ENCODE peak calls at places on chromosomes 4 and X, in seven cellular contexts. O is IMR-90, I is H9, D is mesenchymal stem cell, M is H1, K is trophoblast cell, U is neuronal stem cell. C is an unnamed sample.

GRCh38 chr4:183728223-183729068 is 69.4 kb downstream of the TRAPPC11 start:
- DNase-seq in U (no peak), I (no peak), K (no peak), O (no peak), M (no peak), D (no peak), C (no peak)

GRCh38 chr4:95051689-95052026 is 293.9 kb downstream of the BMPR1B start:
- DNase-seq in U (no peak), M (no peak), K (no peak), O (no peak), D (no peak), I (no peak), C (no peak)

GRCh38 chrX:150035531-150035930 is 97.2 kb upstream of the EOLA2 start:
- DNase-seq in O (peak), U (no peak), I (no peak), K (no peak), D (peak), M (no peak), C (no peak)

GRCh38 chr4:189081831-189082230 is 858.8 kb upstream of the FRG1 start:
- DNase-seq in K (no peak), O (peak), D (peak), U (no peak), M (no peak), I (no peak), C (no peak)

GRCh38 chrX:103792916-103793540 is 16.4 kb downstream of the PLP1 start:
- DNase-seq in K (peak), O (peak), I (no peak), U (no peak), D (no peak), M (no peak), C (no peak)

GRCh38 chr4:140092094-140092820 is 61.7 kb downstream of the MAML3 start:
- DNase-seq in D (peak), O (no peak), M (peak), I (peak), U (peak), K (no peak), C (peak)

GRCh38 chr4:152719856-152720556 is 40.2 kb upstream of the TMEM154 start:
- DNase-seq in M (no peak), I (no peak), K (no peak), O (no peak), U (no peak), D (no peak), C (no peak)

GRCh38 chr4:5050520-5050955 is 742 bp upstream of the STK32B start:
- DNase-seq in D (peak), I (peak), O (peak), K (peak), U (peak), M (peak), C (peak)

GRCh38 chrX:77788050-77788449 is 2.0 kb upstream of the ATRX start:
- DNase-seq in D (peak), M (no peak), I (no peak), O (peak), U (no peak), K (no peak), C (peak)

GRCh38 chrX:153400146-153401132 is 711 bp downstream of the PNMA6E start:
- DNase-seq in K (no peak), M (peak), D (peak), U (peak), I (peak), O (no peak), C (peak)

GRCh38 chr4:115648786-115649185 is 535.4 kb upstream of the NDST4 start:
- DNase-seq in O (no peak), U (peak), I (no peak), K (no peak), M (no peak), D (no peak), C (no peak)

GRCh38 chr4:5747746-5748365 is 36.9 kb downstream of the EVC start:
- DNase-seq in I (no peak), O (peak), D (peak), M (no peak), U (no peak), K (peak), C (no peak)

GRCh38 chrX:43655961-43656494 is at the start of gene MAOA:
- DNase-seq in K (no peak), M (no peak), I (peak), O (no peak), U (peak), D (peak), C (peak)

GRCh38 chrX:75784689-75785491 is at the start of gene MAGEE2:
- DNase-seq in K (no peak), O (no peak), D (no peak), U (no peak), M (no peak), I (no peak), C (no peak)

GRCh38 chr4:4406455-4407298 is 19.8 kb downstream of the NSG1 start:
- DNase-seq in D (no peak), K (no peak), M (no peak), U (no peak), O (no peak), I (no peak), C (no peak)

GRCh38 chrX:4547218-4547836 is 833.9 kb upstream of the PRKX start:
- DNase-seq in I (peak), O (peak), D (peak), U (peak), M (no peak), K (peak), C (peak)

GRCh38 chr4:121112530-121112929 is 40.2 kb upstream of the NDNF start:
- DNase-seq in K (no peak), I (no peak), O (no peak), U (no peak), D (no peak), M (no peak), C (no peak)

GRCh38 chr4:39353478-39354177 is 12.5 kb downstream of the RFC1 start:
- DNase-seq in O (peak), M (no peak), U (no peak), D (peak), K (no peak), I (no peak), C (no peak)

GRCh38 chr4:167826281-167826680 is 266.1 kb upstream of the ANXA10 start:
- DNase-seq in U (no peak), M (no peak), I (no peak), K (no peak), O (no peak), D (peak), C (no peak)

GRCh38 chrX:17944833-17945497 is 83.9 kb upstream of the RAI2 start:
- DNase-seq in D (no peak), M (no peak), K (no peak), U (peak), I (no peak), O (no peak), C (no peak)

GRCh38 chr4:169098054-169098896 is 88.2 kb upstream of the CBR4 start:
- DNase-seq in M (no peak), U (no peak), I (no peak), K (no peak), D (no peak), O (peak), C (no peak)

GRCh38 chr4:15670576-15670975 is 11.1 kb upstream of the FAM200B start:
- DNase-seq in O (no peak), U (no peak), M (no peak), I (no peak), K (no peak), D (no peak), C (no peak)

GRCh38 chr4:140743194-140743931 is 12.8 kb downstream of the TBC1D9 start:
- DNase-seq in I (no peak), U (peak), O (peak), K (no peak), M (no peak), D (peak), C (peak)

GRCh38 chrX:65607070-65607742 is 60.2 kb upstream of the MSN start:
- DNase-seq in M (no peak), K (no peak), D (peak), I (no peak), U (no peak), O (peak), C (no peak)

GRCh38 chrX:2572740-2573139 is 72.0 kb upstream of the DHRSX start:
- DNase-seq in O (no peak), K (no peak), D (no peak), M (no peak), I (no peak), U (no peak), C (peak)

GRCh38 chrX:140503714-140504351 is 1.0 kb downstream of the SOX3 start:
- DNase-seq in M (no peak), I (peak), U (no peak), K (no peak), D (peak), O (peak), C (peak)

GRCh38 chr4:1590244-1590643 is 93.9 kb downstream of the FAM53A start:
- DNase-seq in D (no peak), U (no peak), O (no peak), M (no peak), I (no peak), K (no peak), C (no peak)

GRCh38 chr4:72312032-72312650 is 256.9 kb downstream of the ADAMTS3 start:
- DNase-seq in I (peak), K (peak), D (peak), O (peak), M (no peak), U (peak), C (peak)

GRCh38 chrX:44080083-44080482 is 106.9 kb upstream of the NDP start:
- DNase-seq in U (no peak), D (no peak), M (no peak), K (no peak), I (no peak), O (no peak), C (no peak)

GRCh38 chr4:14196141-14196540 is 568.6 kb upstream of the BOD1L1 start:
- DNase-seq in K (peak), M (peak), O (peak), D (peak), U (peak), I (peak), C (peak)

GRCh38 chr4:52751349-52751911 is at the start of gene ERVMER34-1:
- DNase-seq in K (peak), O (no peak), U (peak), M (peak), D (peak), I (peak), C (peak)

GRCh38 chr4:182807346-182807745 is 109.8 kb downstream of the DCTD start:
- DNase-seq in I (no peak), D (peak), O (no peak), U (no peak), M (no peak), K (no peak), C (no peak)

GRCh38 chrX:10195425-10195824 is 38.6 kb downstream of the CLCN4 start:
- DNase-seq in O (no peak), U (no peak), I (no peak), D (no peak), M (no peak), K (no peak), C (no peak)

GRCh38 chrX:124266325-124267087 is 66.0 kb upstream of the TEX13D start:
- DNase-seq in D (no peak), U (no peak), M (no peak), O (no peak), I (no peak), K (no peak), C (no peak)
- H3K18ac ChIP-seq in D (no peak), U (no peak), M (no peak), O (no peak), I (no peak), K (no peak), C (no peak)

GRCh38 chrX:25650216-25650615 is 487.9 kb upstream of the MAGEB18 start:
- DNase-seq in O (no peak), K (no peak), U (no peak), M (no peak), I (no peak), D (no peak), C (no peak)
- H2BK5ac ChIP-seq in O (no peak), K (no peak), U (no peak), M (no peak), I (no peak), D (no peak), C (no peak)

DNA sequence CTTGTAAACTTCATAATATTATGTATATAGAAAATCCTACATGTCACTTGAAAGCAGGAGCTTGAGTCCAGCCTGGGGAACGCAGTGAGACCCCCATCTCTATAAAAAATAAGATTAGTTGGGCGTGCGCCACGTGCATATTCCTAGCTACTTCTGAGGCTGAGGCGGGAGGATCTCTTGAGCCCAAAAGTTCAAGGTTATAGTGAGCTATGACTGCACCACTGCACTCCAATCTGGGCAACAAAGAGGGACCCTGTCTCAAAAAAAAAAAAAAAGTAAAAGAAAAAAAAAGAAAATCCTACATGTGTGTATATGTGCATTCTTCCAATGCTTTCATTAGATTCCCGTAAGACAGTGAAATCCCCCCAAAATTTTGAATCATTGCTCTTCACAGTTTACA is 1.7 kb downstream of the SEC31A start:
- DNase-seq in M (no peak), D (no peak), K (no peak), O (no peak), I (no peak), U (no peak), C (no peak)
- H3K9ac ChIP-seq in M (no peak), D (peak), K (peak), O (peak), I (no peak), U (no peak), C (peak)

DNA sequence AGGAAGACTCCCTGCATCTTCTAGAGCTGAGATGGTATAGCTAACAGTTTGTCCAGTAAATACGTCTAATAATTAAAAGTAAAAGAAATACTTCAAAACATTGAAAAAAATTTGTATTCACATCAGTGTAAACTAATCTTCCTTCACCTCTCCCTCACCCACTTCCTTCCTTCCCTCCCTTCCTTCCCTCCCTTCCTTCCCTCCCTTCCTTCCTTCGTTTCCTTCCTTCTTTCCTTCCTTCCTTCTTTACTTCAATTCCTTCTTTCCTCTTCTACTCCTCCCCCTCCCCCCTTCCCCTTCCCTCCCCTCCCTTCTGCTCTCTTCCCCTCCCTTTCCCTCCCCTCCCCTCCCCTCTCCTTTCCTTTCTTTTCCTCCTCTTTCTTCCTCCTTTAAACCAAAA is 103.7 kb downstream of the POU4F2 start:
- DNase-seq in O (no peak), U (no peak), D (no peak), M (no peak), K (no peak), I (no peak), C (no peak)
- H3K18ac ChIP-seq in O (no peak), U (no peak), D (no peak), M (no peak), K (no peak), I (no peak), C (no peak)

DNA sequence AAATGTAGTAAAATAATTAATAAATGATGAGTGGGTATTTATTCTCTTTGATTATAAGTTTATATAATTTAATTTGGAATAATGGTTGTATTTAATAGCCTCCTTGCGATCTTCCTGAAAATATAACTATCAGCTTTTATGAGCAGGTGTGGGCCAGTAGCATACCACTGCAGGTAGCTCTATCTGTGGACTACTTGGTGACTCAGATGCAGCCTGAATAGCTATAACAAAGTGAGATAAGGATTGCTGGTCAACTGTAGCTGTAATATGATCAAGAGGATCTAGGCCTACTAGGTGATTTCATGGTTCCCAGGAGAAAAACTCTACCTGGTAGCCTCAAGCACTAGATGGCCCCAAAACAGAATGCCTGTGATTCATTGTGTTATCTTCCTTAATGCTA is 47.1 kb upstream of the BMP15 start:
- DNase-seq in K (no peak), M (no peak), D (no peak), I (no peak), U (no peak), O (no peak), C (no peak)
- H2BK5ac ChIP-seq in K (no peak), M (no peak), D (no peak), I (no peak), U (no peak), O (no peak), C (no peak)

GRCh38 chr4:7621252-7621651 is 186.5 kb upstream of the PSAPL1 start:
- DNase-seq in I (no peak), O (no peak), U (no peak), K (no peak), D (no peak), M (no peak), C (no peak)
- H3K9ac ChIP-seq in I (no peak), O (no peak), U (peak), K (no peak), D (no peak), M (no peak), C (no peak)

GRCh38 chrX:38539748-38540147 is 21.6 kb upstream of the TSPAN7 start:
- DNase-seq in O (no peak), M (no peak), U (no peak), D (no peak), I (no peak), K (no peak), C (no peak)

DNA sequence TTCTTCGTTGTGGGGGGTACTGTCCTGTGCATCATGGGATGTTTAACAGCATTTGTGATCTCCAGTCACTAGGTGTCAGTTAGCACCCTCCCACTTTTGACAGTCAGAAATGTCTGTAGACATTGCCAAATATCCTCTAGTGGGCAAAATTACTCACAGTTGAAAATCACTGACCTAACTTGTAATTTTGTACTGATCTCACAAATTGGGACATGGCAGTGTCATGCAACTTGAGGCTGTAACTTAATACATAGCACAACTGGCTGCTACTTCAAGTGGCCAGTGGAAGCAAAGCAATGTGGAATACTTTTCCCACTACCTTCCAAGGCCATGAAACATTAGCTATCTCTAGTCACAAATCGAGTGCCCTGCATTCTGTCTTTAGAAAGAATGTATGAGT is 23.2 kb upstream of the TSPAN7 start:
- DNase-seq in M (no peak), I (no peak), D (no peak), K (no peak), U (no peak), O (no peak), C (no peak)
- H3K18ac ChIP-seq in M (no peak), I (no peak), D (no peak), K (no peak), U (no peak), O (no peak), C (no peak)

DNA sequence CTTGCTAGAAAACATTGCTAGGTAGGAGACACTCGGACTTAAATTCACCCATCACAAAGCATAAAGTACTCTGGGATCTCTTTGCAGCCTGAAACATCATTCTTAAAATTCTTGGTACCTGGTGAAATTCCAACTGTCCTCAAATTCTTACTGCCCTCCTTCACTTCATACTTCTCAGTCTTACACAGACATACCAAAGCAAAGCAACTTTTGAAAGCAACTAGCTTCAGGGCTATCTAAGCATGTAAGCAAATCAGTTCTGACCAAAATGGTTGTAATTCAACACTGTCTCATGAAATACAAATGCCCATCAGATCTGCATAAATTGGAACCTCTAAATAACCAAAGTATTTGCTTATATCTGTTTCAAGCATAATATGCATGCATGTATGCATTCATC is 308.0 kb upstream of the PPARGC1A start:
- DNase-seq in U (no peak), I (no peak), O (peak), M (no peak), D (no peak), K (no peak), C (peak)
- H2BK5ac ChIP-seq in U (no peak), I (no peak), O (no peak), M (no peak), D (no peak), K (no peak), C (no peak)